ENCODE peak calls at places on chromosomes 16 and 17, in four cellular contexts. K is K562, E is GM12878, U is HepG2. D is an unnamed sample.
A peak's percentile ranks its signal among the peaks of the same experiment; 100 is the strongest.

GRCh38 chr17:82346342-82347300 is 12.4 kb upstream of the TEX19 start:
- DNase-seq in K (no peak), E (no peak), U (peak; percentile 100), D (no peak)

GRCh38 chr16:87506423-87507350 is 13.9 kb upstream of the ZCCHC14 start:
- DNase-seq in K (no peak), E (no peak), U (peak; percentile 78), D (no peak)

GRCh38 chr16:65967376-65967775 is 399.1 kb upstream of the CDH5 start:
- DNase-seq in K (no peak), E (no peak), U (no peak), D (peak; percentile 45)

GRCh38 chr16:54077412-54077821 is 209.2 kb downstream of the IRX3 start:
- DNase-seq in K (no peak), E (no peak), U (no peak), D (peak; percentile 81)

GRCh38 chr17:27980035-27980434 is 62.4 kb upstream of the NLK start:
- DNase-seq in K (no peak), E (no peak), U (no peak), D (peak; percentile 75)

GRCh38 chr17:28900986-28901726 is 1.7 kb downstream of the DHRS13 start:
- DNase-seq in K (no peak), E (no peak), U (peak; percentile 48), D (no peak)

GRCh38 chr16:15830832-15831451 is 25.9 kb downstream of the MYH11 start:
- DNase-seq in K (no peak), E (no peak), U (no peak), D (no peak)

GRCh38 chr17:63699638-63700527 is at the start of gene LIMD2:
- DNase-seq in K (peak; percentile 97), E (no peak), U (no peak), D (no peak)

GRCh38 chr17:9208381-9208780 is 187.1 kb downstream of the NTN1 start:
- DNase-seq in K (no peak), E (no peak), U (no peak), D (no peak)

DNA sequence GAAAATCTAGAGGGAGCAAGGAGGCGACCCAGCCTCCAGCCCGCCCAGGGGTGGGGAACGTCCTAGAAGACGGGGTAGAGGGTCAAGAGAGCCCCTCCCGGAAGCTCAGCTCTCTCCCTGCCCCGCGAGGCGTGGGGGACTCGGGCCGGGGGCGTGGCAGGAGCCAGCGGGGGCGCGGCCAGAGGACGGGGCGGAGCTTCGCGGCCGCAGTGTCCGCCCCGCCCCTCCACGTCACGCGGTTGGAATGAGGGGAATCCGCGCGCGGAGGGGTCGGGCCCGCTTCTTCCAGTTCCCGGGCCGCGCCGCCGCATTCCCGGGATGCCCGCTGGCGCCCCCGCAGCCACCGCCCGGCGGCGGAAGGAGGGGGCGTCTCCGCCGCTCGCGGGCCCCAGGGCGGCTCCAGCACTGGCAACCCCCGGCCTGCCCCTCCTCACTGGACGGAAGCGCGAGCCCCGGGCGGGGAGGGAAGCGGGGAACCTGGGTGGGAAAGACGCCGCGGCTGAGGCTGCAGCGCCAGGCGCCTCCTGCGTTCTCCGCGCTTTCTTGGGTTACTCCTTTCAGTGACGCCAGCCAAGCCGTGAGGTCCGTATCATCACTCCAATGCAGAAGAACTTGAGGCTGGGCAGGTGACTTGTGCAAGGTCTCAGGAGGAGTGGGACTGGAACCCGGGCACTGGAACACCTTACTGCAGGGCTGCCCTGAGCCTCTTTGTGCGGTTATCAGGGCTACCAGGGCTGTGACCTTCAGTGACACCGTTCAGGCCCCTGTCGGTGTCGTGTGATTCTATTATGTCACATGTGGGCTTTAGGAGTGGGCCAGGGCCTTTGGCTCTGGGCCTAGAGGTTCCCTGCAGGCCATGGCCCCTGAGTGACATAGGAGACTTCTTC is 4.3 kb downstream of the MYO1C start:
- DNase-seq in K (peak; percentile 70), E (no peak), U (peak; percentile 70), D (peak; percentile 84)
- H3K9ac ChIP-seq in K (peak overlapping the region; percentile 83), E (peak overlapping the region; percentile 70), U (peak overlapping the region; percentile 71), D (peak overlapping the region; percentile 82)

GRCh38 chr17:50609376-50610074 is 25.2 kb upstream of the ABCC3 start:
- DNase-seq in K (no peak), E (no peak), U (no peak), D (no peak)
- TF ChIP-seq BHLHE40 in K (no peak), E (no peak), U (no peak), D (no peak)

DNA sequence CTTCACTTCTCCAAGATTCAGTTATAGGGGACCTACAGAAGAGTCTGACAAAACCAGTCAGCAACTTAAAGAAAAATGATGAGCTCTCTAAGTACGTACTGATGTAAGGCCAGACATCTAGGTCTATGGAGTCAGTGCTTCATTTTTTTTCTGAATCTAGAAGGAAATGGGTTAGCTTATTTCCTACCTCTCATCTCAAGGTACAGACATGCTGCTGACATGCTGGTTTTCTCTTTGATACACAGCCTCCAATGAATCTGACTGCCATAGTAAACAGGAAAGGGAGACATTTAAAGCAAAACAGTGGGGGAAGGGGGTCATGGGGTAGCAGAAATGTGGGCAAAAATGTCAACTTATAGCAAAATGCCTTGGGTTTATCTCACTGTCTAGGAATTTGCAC is 16.4 kb downstream of the CDR2 start:
- DNase-seq in K (no peak), E (no peak), U (no peak), D (no peak)
- H3K9ac ChIP-seq in K (no peak overlapping the region), E (peak overlapping the region; percentile 23), U (no peak overlapping the region), D (no peak overlapping the region)

GRCh38 chr17:17057057-17057551 is 14.8 kb downstream of the MPRIP start:
- DNase-seq in K (no peak), E (no peak), U (no peak), D (no peak)

GRCh38 chr17:17055286-17056166 is 13.3 kb downstream of the MPRIP start:
- DNase-seq in K (no peak), E (no peak), U (no peak), D (no peak)

GRCh38 chr17:17058304-17058703 is 16.0 kb downstream of the MPRIP start:
- DNase-seq in K (no peak), E (no peak), U (no peak), D (no peak)

GRCh38 chr17:17054636-17055035 is 12.4 kb downstream of the MPRIP start:
- DNase-seq in K (no peak), E (no peak), U (no peak), D (no peak)

DNA sequence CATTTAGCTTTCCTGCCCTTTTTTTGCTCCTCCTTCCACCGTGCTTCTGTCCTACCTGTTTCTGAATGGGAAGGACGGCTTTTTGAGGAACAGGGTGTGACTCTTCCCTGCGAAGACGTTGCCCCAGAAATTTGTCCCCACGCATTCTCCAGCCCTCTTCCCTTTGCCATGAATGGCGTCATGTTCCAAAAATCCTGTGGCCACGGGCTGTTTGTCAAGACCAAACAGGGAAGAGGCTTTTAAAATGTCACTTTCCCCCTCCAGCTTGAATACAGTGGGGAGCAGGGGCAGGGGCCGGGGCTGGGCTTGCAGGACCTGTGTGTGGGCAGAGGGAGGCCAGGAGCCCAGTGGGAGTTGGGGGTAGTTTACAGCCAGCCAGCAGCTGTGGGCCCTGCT is 13.9 kb downstream of the MPRIP start:
- DNase-seq in K (no peak), E (no peak), U (no peak), D (no peak)
- TF ChIP-seq BHLHE40 in K (no peak), E (no peak), U (no peak), D (no peak)

DNA sequence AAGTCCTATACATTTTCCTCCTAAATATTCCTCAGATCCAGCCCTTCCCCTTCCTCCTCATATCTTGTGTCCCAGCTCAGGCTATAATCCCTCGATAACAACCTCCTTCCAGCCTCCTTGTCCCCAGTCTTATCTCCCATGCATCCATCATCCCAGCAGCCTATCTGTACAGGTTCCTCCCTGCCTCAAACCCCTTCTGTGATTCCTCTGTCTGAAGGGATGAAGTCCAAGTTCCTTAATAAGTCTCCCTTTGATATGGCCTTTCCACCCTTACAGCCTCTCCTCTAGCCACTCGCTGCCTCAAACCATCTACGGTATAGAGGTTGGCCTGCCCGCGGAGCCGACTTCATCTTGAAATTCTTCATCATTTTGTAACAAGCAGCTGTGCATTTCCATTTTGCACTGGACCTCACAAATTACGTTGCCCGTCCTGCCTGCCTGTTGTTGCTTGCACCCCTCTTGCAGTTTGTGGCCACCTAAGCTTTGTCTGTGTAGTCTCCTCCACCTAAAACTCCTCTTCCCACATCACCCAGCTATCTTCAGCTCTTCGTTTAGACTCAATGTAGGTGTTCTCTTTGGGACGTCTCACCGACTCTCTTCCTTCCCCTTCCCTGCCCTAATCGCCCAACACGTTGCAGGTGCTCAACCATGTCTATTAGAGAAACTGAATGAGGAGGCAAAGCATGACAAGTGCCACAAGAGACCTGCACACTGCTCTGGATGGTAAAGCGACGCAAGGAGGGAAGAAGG is 763 bp upstream of the CDK5RAP3 start:
- DNase-seq in K (no peak), E (no peak), U (no peak), D (no peak)
- H3K9ac ChIP-seq in K (peak overlapping the region; percentile 80), E (peak overlapping the region; percentile 40), U (peak overlapping the region; percentile 60), D (peak overlapping the region; percentile 37)

GRCh38 chr17:79124513-79125209 is 50.0 kb downstream of the ENGASE start:
- DNase-seq in K (no peak), E (no peak), U (no peak), D (no peak)

GRCh38 chr17:79126139-79126538 is 51.5 kb downstream of the ENGASE start:
- DNase-seq in K (no peak), E (no peak), U (peak; percentile 16), D (no peak)

GRCh38 chr17:79123988-79124387 is 49.4 kb downstream of the ENGASE start:
- DNase-seq in K (no peak), E (no peak), U (no peak), D (no peak)

GRCh38 chr17:79127534-79128135 is 53.0 kb downstream of the ENGASE start:
- DNase-seq in K (no peak), E (no peak), U (no peak), D (no peak)

GRCh38 chr17:79125503-79125902 is 50.9 kb downstream of the ENGASE start:
- DNase-seq in K (no peak), E (no peak), U (no peak), D (no peak)
- TF ChIP-seq BHLHE40 in K (no peak), E (no peak), U (no peak), D (no peak)

GRCh38 chr17:41530062-41531048 is 2.2 kb upstream of the KRT19 start:
- DNase-seq in K (peak; percentile 88), E (no peak), U (peak; percentile 85), D (peak; percentile 93)
- H3K9ac ChIP-seq in K (peak overlapping the region; percentile 86), E (no peak overlapping the region), U (peak overlapping the region; percentile 33), D (no peak overlapping the region)

DNA sequence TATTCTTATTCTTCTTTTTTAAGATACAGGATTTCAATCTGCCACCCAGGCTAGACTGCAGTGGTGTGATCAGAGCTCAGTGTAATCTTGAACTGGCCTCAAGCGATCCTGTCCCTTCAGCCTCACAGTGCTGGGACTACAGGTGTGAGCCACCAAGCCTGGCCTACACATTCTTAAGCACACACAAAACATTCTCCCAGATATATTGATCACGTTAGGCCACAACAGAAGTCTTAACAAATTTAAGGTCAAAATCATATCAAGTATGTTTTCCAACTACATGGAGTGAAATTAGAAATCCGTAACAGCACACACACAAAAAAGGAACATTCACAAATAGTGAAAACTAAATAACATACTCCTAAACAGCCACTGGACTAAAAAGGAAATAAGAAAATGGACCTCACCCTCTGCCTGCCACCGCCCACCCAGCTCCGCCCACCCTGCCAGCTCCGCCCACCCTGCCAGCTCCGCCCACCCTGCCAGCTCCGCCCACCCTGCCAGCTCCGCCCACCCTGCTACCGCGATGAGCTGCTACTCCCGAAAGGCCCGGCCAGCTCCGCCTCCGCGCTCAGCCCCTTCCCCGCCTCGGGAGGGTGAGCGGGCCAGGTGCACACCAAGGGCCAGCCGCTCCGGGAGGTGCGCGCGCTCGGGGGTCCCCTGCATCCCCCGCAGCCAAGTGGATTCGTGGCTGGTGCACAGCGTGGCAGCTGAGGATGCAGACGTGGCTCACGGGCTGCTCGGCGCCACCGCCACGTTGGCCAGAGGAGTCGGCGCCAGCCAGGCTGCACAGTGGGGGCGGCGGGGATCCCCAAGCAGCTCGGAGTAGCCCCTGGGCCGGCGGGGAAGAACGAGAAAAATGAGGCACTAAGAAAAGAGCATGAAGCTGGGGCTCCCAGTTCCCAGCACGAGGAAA is 41.2 kb downstream of the C16orf87 start:
- DNase-seq in K (peak; percentile 85), E (peak; percentile 57), U (peak; percentile 74), D (peak; percentile 41)
- TF ChIP-seq BHLHE40 in K (no peak), E (no peak), U (peak; percentile 27), D (no peak)